ENCODE peak calls at places on chromosomes 13 and 19, in nine cellular contexts. E is neuronal stem cell; T is iPS DF 6.9; S is CD4-positive, alpha-beta memory T cell; X is lower leg skin; D is right atrium auricular region; O is AG04449; V is cardiac fibroblast; M is H1. Q is an unnamed sample.

GRCh38 chr13:109402976-109403375 is 383.4 kb downstream of the IRS2 start:
- DNase-seq in D (no peak), M (no peak), X (no peak), S (no peak), E (no peak), O (no peak), V (no peak), T (no peak), Q (no peak)

GRCh38 chr13:106570354-106570822 is 2.5 kb upstream of the ARGLU1 start:
- DNase-seq in S (no peak), E (peak), T (peak), M (peak), V (peak), D (peak), X (peak), O (no peak), Q (peak)

GRCh38 chr13:30739646-30740642 is 4.6 kb downstream of the ALOX5AP start:
- DNase-seq in T (no peak), E (no peak), V (peak), O (no peak), X (no peak), S (peak), D (no peak), M (no peak), Q (no peak)

GRCh38 chr13:97116754-97117153 is 105.4 kb upstream of the MBNL2 start:
- DNase-seq in T (no peak), X (no peak), O (no peak), M (no peak), D (no peak), V (peak), S (no peak), E (no peak), Q (no peak)

GRCh38 chr13:38849316-38849715 is 141.3 kb downstream of the STOML3 start:
- DNase-seq in X (no peak), S (no peak), E (no peak), O (no peak), V (peak), T (no peak), M (no peak), D (no peak), Q (no peak)

GRCh38 chr13:45575830-45576180 is 39.7 kb downstream of the ERICH6B start:
- DNase-seq in M (no peak), X (peak), T (no peak), V (no peak), S (no peak), E (no peak), D (no peak), O (no peak), Q (no peak)

GRCh38 chr13:23515116-23515515 is 55.1 kb upstream of the TNFRSF19 start:
- DNase-seq in X (no peak), E (no peak), M (no peak), O (no peak), S (no peak), T (no peak), D (no peak), V (no peak), Q (no peak)

GRCh38 chr19:36488816-36489138 is 584 bp downstream of the ZNF566 start:
- DNase-seq in M (no peak), V (peak), X (no peak), D (no peak), T (no peak), O (no peak), E (no peak), S (no peak), Q (peak)

GRCh38 chr13:32086366-32086765 is 54.8 kb downstream of the FRY start:
- DNase-seq in S (no peak), D (no peak), O (no peak), V (no peak), T (no peak), M (no peak), X (no peak), E (no peak), Q (no peak)

GRCh38 chr13:103224804-103225203 is 158.6 kb upstream of the SLC10A2 start:
- DNase-seq in S (no peak), X (no peak), V (no peak), M (no peak), T (no peak), D (no peak), O (no peak), E (no peak), Q (no peak)

GRCh38 chr19:7799640-7800355 is 30.2 kb upstream of the EVI5L start:
- DNase-seq in O (no peak), M (peak), T (no peak), X (peak), S (peak), D (peak), E (peak), V (peak), Q (peak)

GRCh38 chr13:107216046-107216715 is 648.2 kb upstream of the ARGLU1 start:
- DNase-seq in S (no peak), E (no peak), T (no peak), X (no peak), O (no peak), D (no peak), V (no peak), M (no peak), Q (peak)

GRCh38 chr13:100409132-100409531 is 179.5 kb downstream of the GGACT start:
- DNase-seq in D (no peak), O (no peak), S (no peak), X (no peak), E (no peak), V (peak), T (no peak), M (no peak), Q (no peak)

GRCh38 chr13:39765801-39766463 is 110.5 kb downstream of the COG6 start:
- DNase-seq in S (no peak), M (no peak), E (no peak), X (peak), O (no peak), D (no peak), V (peak), T (no peak), Q (peak)

GRCh38 chr19:3387645-3388589 is 21.5 kb downstream of the NFIC start:
- DNase-seq in E (no peak), V (no peak), S (no peak), O (no peak), X (peak), T (no peak), M (no peak), D (peak), Q (no peak)

GRCh38 chr13:33110713-33111413 is 94.6 kb downstream of the KL start:
- DNase-seq in V (peak), T (no peak), X (peak), D (peak), O (no peak), S (no peak), E (no peak), M (no peak), Q (no peak)

GRCh38 chr13:111919826-111920225 is 147.1 kb upstream of the SOX1 start:
- DNase-seq in S (no peak), E (no peak), O (no peak), X (peak), T (no peak), D (no peak), M (no peak), V (no peak), Q (no peak)

GRCh38 chr13:113863511-113864302 is at the start of gene GAS6:
- DNase-seq in D (no peak), V (peak), O (no peak), E (peak), T (no peak), X (peak), M (no peak), S (peak), Q (peak)

GRCh38 chr13:55432814-55433213 is 1707.9 kb upstream of the PRR20A start:
- DNase-seq in E (no peak), T (no peak), X (no peak), V (no peak), D (no peak), O (no peak), M (no peak), S (no peak), Q (no peak)

GRCh38 chr19:4967738-4968461 is 1.0 kb upstream of the KDM4B start:
- DNase-seq in E (no peak), S (no peak), V (peak), T (no peak), D (no peak), X (no peak), M (no peak), O (no peak), Q (peak)

GRCh38 chr19:6238256-6238642 is 41.5 kb downstream of the MLLT1 start:
- DNase-seq in X (no peak), V (no peak), O (no peak), M (no peak), S (no peak), T (no peak), E (no peak), D (no peak), Q (no peak)

GRCh38 chr13:83666126-83666525 is 216.1 kb downstream of the SLITRK1 start:
- DNase-seq in V (no peak), X (no peak), O (no peak), E (no peak), S (no peak), D (no peak), T (no peak), M (no peak), Q (no peak)

GRCh38 chr19:27774337-27774736 is 1438.6 kb downstream of the UQCRFS1 start:
- DNase-seq in E (no peak), X (no peak), D (peak), S (no peak), V (peak), T (no peak), O (no peak), M (no peak), Q (peak)

GRCh38 chr19:10935371-10936059 is 6.9 kb downstream of the TIMM29 start:
- DNase-seq in O (no peak), X (no peak), S (no peak), M (no peak), D (no peak), E (no peak), V (no peak), T (no peak), Q (no peak)

DNA sequence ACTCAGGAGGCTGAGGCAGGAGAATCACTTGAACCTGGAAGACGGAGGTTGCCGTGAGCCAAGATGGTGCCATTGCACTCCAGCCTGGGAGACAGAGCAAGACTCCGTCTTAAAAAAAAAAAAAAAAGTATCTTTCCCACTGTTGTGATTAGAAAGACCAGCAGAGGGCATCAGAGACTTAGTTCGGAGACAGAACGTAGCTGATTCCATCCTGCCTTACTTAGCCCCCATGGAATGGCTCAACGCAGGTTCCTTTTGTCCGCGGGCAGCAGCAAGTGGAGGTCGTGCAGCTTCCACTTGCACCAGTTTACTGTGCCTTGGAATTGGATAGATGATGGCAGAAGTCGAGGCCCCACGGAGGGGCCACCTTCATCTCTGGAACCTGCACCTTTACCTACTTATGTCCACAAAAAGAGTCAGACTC is 8.1 kb downstream of the TIMM29 start:
- DNase-seq in V (peak), S (peak), E (peak), M (no peak), X (no peak), T (peak), D (no peak), O (peak), Q (peak)
- H3K4me3 ChIP-seq in V (no peak), S (no peak), E (no peak), M (no peak), X (no peak), T (no peak), D (no peak), O (no peak), Q (no peak)

GRCh38 chr19:43634516-43634876 is 5.2 kb downstream of the CADM4 start:
- DNase-seq in E (no peak), T (no peak), X (no peak), O (no peak), D (no peak), V (no peak), S (no peak), M (no peak), Q (no peak)
- H3K4me3 ChIP-seq in E (no peak), T (peak), X (no peak), O (no peak), D (no peak), V (no peak), S (no peak), M (peak), Q (no peak)

GRCh38 chr19:44759083-44759804 is 10.7 kb downstream of the BCL3 start:
- DNase-seq in E (no peak), X (no peak), S (no peak), O (no peak), M (no peak), T (no peak), D (no peak), V (no peak), Q (no peak)

GRCh38 chr19:44758596-44758995 is 10.1 kb downstream of the BCL3 start:
- DNase-seq in M (no peak), X (no peak), S (no peak), O (no peak), T (no peak), V (no peak), D (no peak), E (no peak), Q (no peak)

GRCh38 chr19:44756089-44756562 is 7.6 kb downstream of the BCL3 start:
- DNase-seq in D (no peak), V (no peak), E (no peak), X (no peak), O (no peak), T (no peak), M (no peak), S (no peak), Q (no peak)

GRCh38 chr19:44757057-44757734 is 8.7 kb downstream of the BCL3 start:
- DNase-seq in S (no peak), E (no peak), T (no peak), V (peak), D (peak), X (peak), M (no peak), O (no peak), Q (no peak)

GRCh38 chr19:44757735-44758505 is 9.4 kb downstream of the BCL3 start:
- DNase-seq in X (no peak), O (no peak), T (no peak), E (peak), M (no peak), D (peak), V (peak), S (no peak), Q (no peak)
- H3K4me3 ChIP-seq in X (no peak), O (peak), T (peak), E (peak), M (peak), D (peak), V (peak), S (no peak), Q (no peak)

GRCh38 chr19:38543286-38543806 is 74.4 kb downstream of the MAP4K1 start:
- DNase-seq in D (no peak), M (no peak), O (no peak), V (no peak), X (no peak), T (no peak), E (no peak), S (no peak), Q (no peak)
- H3K4me3 ChIP-seq in D (no peak), M (no peak), O (no peak), V (peak), X (no peak), T (no peak), E (no peak), S (no peak), Q (no peak)

GRCh38 chr19:10776900-10777650 is 58.9 kb downstream of the TMED1 start:
- DNase-seq in V (no peak), D (no peak), M (no peak), O (no peak), X (no peak), E (no peak), T (no peak), S (no peak), Q (no peak)
- H3K4me3 ChIP-seq in V (no peak), D (no peak), M (no peak), O (no peak), X (no peak), E (no peak), T (no peak), S (no peak), Q (no peak)

GRCh38 chr19:35144259-35144599 is 1.2 kb downstream of the FXYD7 start:
- DNase-seq in M (no peak), S (no peak), E (no peak), X (no peak), D (no peak), T (no peak), V (no peak), O (no peak), Q (no peak)

GRCh38 chr19:35141627-35142401 is 1.2 kb upstream of the FXYD7 start:
- DNase-seq in E (no peak), X (peak), V (no peak), T (no peak), S (peak), O (no peak), D (no peak), M (no peak), Q (peak)

GRCh38 chr19:35143818-35144217 is 763 bp downstream of the FXYD7 start:
- DNase-seq in S (no peak), V (no peak), O (no peak), E (no peak), X (no peak), M (no peak), D (no peak), T (no peak), Q (no peak)

GRCh38 chr19:35143231-35143715 is at the start of gene FXYD7:
- DNase-seq in X (no peak), E (no peak), O (no peak), V (no peak), D (no peak), S (no peak), M (no peak), T (no peak), Q (peak)

DNA sequence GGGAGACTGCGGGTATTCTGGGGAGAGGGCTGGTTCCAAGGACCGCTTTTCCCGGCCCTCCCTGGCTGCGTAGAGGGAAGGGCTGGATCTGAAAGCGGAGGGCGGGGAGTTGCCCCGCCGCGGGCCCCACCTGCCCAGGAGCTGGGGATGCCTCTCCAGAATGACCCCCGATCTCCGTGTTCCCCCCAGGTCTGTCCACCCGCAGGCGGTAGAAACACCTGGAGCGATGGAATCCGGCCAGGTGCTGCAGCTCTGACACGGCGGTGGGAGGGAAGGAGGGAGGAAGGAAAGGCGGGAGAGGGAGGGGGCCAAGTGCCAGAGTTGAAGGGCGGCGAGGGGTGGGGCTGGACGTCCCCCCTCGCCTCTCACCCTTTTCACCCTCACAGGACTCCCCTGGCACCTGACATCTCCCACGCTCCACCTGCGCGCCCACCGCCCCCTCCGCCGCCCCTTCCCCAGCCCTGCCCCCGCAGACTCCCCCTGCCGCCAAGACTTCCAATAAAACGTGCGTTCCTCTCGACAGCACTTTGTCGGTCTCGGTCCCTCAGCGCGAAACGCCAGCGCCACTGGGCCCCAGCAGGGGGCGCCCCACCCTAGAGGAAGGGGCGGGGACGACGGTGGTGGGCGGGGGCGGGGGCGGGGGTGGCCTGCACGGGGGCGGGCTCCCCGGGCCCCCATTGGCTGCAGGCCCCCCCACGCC is 374 bp upstream of the FXYD7 start:
- DNase-seq in T (no peak), V (no peak), X (no peak), M (no peak), E (no peak), O (no peak), D (no peak), S (peak), Q (peak)
- H3K4me3 ChIP-seq in T (peak), V (no peak), X (no peak), M (peak), E (peak), O (peak), D (no peak), S (peak), Q (peak)

GRCh38 chr19:19710506-19710905 is 22.4 kb downstream of the ZNF14 start:
- DNase-seq in O (no peak), V (no peak), X (no peak), E (no peak), S (no peak), M (no peak), D (no peak), T (no peak), Q (no peak)
- H3K4me3 ChIP-seq in O (no peak), V (no peak), X (no peak), E (no peak), S (peak), M (no peak), D (no peak), T (no peak), Q (no peak)

GRCh38 chr13:89950225-89950624 is 1397.3 kb upstream of the MIR17HG start:
- DNase-seq in E (no peak), V (no peak), M (no peak), S (no peak), T (no peak), X (no peak), O (no peak), D (no peak), Q (no peak)

GRCh38 chr13:89955773-89956172 is 1391.7 kb upstream of the MIR17HG start:
- DNase-seq in M (no peak), E (no peak), T (no peak), S (no peak), X (no peak), V (no peak), D (no peak), O (no peak), Q (no peak)

GRCh38 chr13:89959074-89959473 is 1388.4 kb upstream of the MIR17HG start:
- DNase-seq in O (no peak), M (no peak), T (no peak), E (no peak), S (no peak), D (no peak), X (no peak), V (no peak), Q (no peak)

GRCh38 chr13:89951341-89951740 is 1396.1 kb upstream of the MIR17HG start:
- DNase-seq in M (no peak), T (no peak), E (no peak), V (no peak), X (no peak), D (no peak), O (no peak), S (no peak), Q (peak)

GRCh38 chr13:89953581-89953980 is 1393.9 kb upstream of the MIR17HG start:
- DNase-seq in D (no peak), O (no peak), E (no peak), T (no peak), V (no peak), S (no peak), M (no peak), X (no peak), Q (no peak)
- H3K4me3 ChIP-seq in D (no peak), O (no peak), E (no peak), T (no peak), V (no peak), S (no peak), M (no peak), X (no peak), Q (no peak)

Q was measured in WERI-Rb-1.